ENCODE peak calls at places on chromosomes 1 and 21, in nine cellular contexts. C, H, E, F, S, U, W, I and Y are unnamed samples. For H3K4me1, the result is how much of the 10 kb centered on the place peaks cover.

GRCh38 chr1:185998391-185998790 is 264.2 kb downstream of the HMCN1 start:
- DNase-seq in C (no peak), H (no peak), E (no peak), F (no peak), S (no peak), U (no peak), W (no peak), I (no peak), Y (no peak)

GRCh38 chr1:31570906-31571305 is 5.4 kb upstream of the TINAGL1 start:
- DNase-seq in C (no peak), H (no peak), E (no peak), F (no peak), S (no peak), U (no peak), W (no peak), I (no peak), Y (peak)

GRCh38 chr1:32623775-32624174 is 26.6 kb downstream of the ZBTB8OS start:
- DNase-seq in C (no peak), H (no peak), E (no peak), F (no peak), S (no peak), U (peak), W (no peak), I (no peak), Y (no peak)

GRCh38 chr21:38140192-38140905 is 116.4 kb upstream of the KCNJ15 start:
- DNase-seq in C (no peak), H (no peak), E (no peak), F (peak), S (peak), U (no peak), W (no peak), I (peak), Y (peak)

GRCh38 chr1:111267801-111268508 is 22.7 kb upstream of the CHIA start:
- DNase-seq in C (no peak), H (no peak), E (no peak), F (no peak), S (no peak), U (no peak), W (no peak), I (no peak), Y (no peak)

GRCh38 chr21:36320421-36321324 is 676 bp downstream of the MORC3 start:
- DNase-seq in C (peak), H (peak), E (peak), F (peak), S (peak), U (peak), W (no peak), I (peak), Y (peak)

GRCh38 chr1:228381336-228381735 is 25.3 kb downstream of the TRIM11 start:
- DNase-seq in C (no peak), H (no peak), E (no peak), F (no peak), S (peak), U (no peak), W (no peak), I (no peak), Y (no peak)

GRCh38 chr1:214650664-214651063 is 47.7 kb downstream of the CENPF start:
- DNase-seq in C (no peak), H (no peak), E (no peak), F (no peak), S (no peak), U (no peak), W (no peak), I (no peak), Y (no peak)

GRCh38 chr1:226409392-226409791 is 1.5 kb upstream of the PARP1 start:
- DNase-seq in C (no peak), H (no peak), E (no peak), F (no peak), S (no peak), U (no peak), W (no peak), I (no peak), Y (no peak)

GRCh38 chr1:217137210-217137871 is 414.1 kb upstream of the ESRRG start:
- DNase-seq in C (peak), H (no peak), E (no peak), F (no peak), S (no peak), U (no peak), W (no peak), I (no peak), Y (no peak)

GRCh38 chr1:89085781-89086180 is 20.8 kb upstream of the GBP1 start:
- DNase-seq in C (no peak), H (no peak), E (no peak), F (peak), S (peak), U (peak), W (peak), I (no peak), Y (no peak)

GRCh38 chr1:172163479-172164215 is 256.8 kb upstream of the C1orf105 start:
- DNase-seq in C (peak), H (no peak), E (peak), F (no peak), S (peak), U (no peak), W (no peak), I (no peak), Y (no peak)

GRCh38 chr1:172165403-172165802 is 255.1 kb upstream of the C1orf105 start:
- DNase-seq in C (no peak), H (no peak), E (no peak), F (no peak), S (no peak), U (no peak), W (no peak), I (no peak), Y (no peak)

GRCh38 chr1:172168597-172168872 is 251.9 kb upstream of the C1orf105 start:
- DNase-seq in C (no peak), H (no peak), E (no peak), F (no peak), S (no peak), U (no peak), W (no peak), I (no peak), Y (no peak)

GRCh38 chr1:172172267-172172880 is 248.1 kb upstream of the C1orf105 start:
- DNase-seq in C (no peak), H (no peak), E (no peak), F (no peak), S (peak), U (no peak), W (no peak), I (no peak), Y (no peak)

DNA sequence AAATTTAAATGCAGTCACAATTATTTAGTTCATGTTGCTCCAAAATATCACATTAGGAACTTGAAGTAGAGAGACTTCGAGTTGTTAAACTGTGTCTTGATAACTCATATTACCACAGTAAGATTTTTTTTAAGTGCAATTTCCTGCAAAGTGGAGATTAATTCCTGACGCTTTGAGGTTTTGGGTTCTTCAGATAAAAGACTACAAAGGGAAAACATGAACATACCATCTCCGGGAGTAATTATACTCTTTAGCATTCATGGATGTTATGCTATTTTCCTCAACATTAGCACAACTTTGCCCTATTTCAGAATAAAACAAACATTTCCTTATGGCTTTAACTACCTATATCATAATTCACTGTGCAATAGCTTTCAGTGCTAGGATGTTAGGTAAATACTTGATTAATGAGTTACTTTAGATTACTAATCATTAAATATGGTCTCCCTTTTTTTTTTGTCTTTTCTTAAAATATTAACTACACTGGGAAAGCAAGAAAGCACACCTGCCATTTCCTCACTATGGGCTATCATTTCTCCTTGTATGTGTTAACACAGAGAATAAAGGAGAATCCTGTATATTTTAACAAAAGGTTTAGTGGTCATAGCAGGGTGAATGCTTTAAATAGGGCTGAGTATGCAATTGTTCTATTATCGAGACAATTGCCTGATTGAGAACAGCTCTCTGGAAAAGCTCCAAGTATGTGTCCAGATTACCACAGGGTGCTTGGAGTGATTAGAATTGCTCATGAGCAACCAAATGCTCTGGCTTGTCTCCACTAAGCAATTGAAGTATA is 252.5 kb upstream of the C1orf105 start:
- DNase-seq in C (no peak), H (no peak), E (no peak), F (no peak), S (peak), U (no peak), W (no peak), I (no peak), Y (no peak)
- H3K27ac ChIP-seq in C (no peak), H (no peak), E (no peak), F (peak), S (no peak), U (no peak), W (no peak), I (no peak), Y (no peak)

DNA sequence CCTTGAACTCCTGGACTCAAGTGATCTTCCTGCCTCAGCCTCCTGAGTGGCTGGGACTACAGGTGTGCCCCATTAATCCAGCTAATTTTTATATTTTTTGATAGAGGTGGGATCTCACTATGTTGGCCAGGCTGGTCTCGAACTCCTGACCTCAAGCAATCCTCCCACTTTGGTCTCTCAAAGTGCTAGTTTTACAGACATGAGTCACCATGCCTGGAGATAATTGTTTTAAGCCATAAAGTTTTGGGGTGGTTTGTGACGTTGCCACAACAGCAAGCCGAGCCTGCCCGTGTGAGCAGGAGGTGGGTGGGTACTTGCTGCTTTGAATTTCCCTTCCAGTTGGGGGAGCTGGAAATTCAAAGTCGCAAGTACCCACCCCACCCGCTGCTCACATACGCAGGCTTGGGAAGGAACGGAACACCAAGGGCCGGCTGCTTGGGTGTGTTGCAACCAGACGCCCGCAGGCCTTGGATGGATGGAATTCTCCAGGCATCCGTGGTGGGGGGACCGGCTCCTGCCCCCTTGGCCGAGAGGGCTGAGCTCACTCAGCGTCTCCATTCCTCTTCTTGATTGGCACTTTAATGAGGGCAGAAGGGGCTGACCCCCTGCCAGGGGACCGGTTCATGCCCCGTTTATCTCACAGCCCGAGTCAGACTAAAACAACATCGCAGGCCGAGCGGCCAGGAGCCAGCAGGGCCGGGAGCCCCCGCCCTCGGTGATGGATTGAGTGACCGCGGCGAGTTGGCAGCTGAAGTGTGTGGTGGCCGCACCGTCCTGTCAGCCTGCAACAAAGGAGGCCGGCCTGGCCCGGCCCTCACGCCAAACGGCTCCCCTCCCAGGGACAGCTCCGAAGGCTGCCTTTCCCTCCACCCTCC is 78.1 kb downstream of the DHRS3 start:
- DNase-seq in C (peak), H (peak), E (peak), F (peak), S (peak), U (no peak), W (no peak), I (peak), Y (no peak)
- H3K4me1 ChIP-seq in C (under half), H (under half), E (under half), F (under half), S (under half), U (under half), W (under half), I (under half), Y (under half)

DNA sequence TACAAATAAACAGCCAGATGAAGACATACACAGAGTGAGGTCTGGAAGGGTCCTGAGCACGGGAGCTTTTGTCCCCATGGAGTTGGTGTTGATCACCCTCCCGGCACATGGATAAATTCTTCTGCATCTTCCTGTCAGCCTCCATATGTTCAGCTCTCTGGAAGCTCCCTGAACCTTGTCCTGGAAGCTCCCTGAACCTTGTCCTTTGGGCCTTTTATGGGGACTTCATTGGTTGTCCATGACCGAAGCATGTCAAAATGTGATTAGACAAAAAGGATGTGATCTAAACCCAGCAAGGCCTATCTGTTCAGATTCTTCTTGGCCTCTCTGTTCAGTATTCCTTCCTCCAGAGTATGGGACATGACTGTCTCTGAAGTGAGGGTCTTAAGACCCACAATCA is 25.4 kb upstream of the RNF11 start:
- DNase-seq in C (no peak), H (no peak), E (no peak), F (no peak), S (no peak), U (no peak), W (no peak), I (no peak), Y (no peak)
- H3K27ac ChIP-seq in C (no peak), H (no peak), E (no peak), F (no peak), S (no peak), U (no peak), W (no peak), I (no peak), Y (no peak)

DNA sequence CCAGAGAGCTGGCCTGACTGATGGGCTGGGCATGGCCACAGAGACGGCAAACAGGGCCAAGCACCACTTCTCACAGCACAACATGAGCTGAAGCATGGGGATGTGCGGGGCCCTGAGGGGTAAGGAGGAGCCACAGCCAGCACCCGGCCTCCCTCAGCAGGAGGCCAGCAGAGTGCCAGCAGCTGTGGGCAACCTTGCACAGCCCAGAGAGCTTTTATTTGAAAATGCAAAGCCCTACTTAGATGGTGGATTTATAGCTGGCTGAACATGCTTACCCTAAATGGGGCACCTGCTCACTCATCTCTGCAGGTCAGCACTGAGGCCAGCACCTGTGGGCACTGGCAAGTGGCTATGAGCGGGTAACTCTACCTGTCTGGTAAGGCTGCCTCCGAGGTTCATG is 44.1 kb downstream of the SLC66A1 start:
- DNase-seq in C (no peak), H (no peak), E (no peak), F (no peak), S (no peak), U (no peak), W (no peak), I (no peak), Y (no peak)
- H3K4me1 ChIP-seq in C (under half), H (under half), E (under half), F (under half), S (under half), U (under half), W (under half), I (under half), Y (under half)

GRCh38 chr1:65006806-65007205 is 40.5 kb upstream of the JAK1 start:
- DNase-seq in C (no peak), H (no peak), E (no peak), F (no peak), S (no peak), U (no peak), W (no peak), I (no peak), Y (no peak)

GRCh38 chr1:65003316-65003664 is 36.9 kb upstream of the JAK1 start:
- DNase-seq in C (no peak), H (no peak), E (peak), F (no peak), S (no peak), U (no peak), W (no peak), I (no peak), Y (no peak)

GRCh38 chr1:65002156-65002507 is 35.8 kb upstream of the JAK1 start:
- DNase-seq in C (no peak), H (no peak), E (no peak), F (peak), S (no peak), U (no peak), W (no peak), I (no peak), Y (no peak)

GRCh38 chr1:65001238-65001792 is 35.0 kb upstream of the JAK1 start:
- DNase-seq in C (peak), H (peak), E (no peak), F (peak), S (peak), U (peak), W (peak), I (peak), Y (peak)

DNA sequence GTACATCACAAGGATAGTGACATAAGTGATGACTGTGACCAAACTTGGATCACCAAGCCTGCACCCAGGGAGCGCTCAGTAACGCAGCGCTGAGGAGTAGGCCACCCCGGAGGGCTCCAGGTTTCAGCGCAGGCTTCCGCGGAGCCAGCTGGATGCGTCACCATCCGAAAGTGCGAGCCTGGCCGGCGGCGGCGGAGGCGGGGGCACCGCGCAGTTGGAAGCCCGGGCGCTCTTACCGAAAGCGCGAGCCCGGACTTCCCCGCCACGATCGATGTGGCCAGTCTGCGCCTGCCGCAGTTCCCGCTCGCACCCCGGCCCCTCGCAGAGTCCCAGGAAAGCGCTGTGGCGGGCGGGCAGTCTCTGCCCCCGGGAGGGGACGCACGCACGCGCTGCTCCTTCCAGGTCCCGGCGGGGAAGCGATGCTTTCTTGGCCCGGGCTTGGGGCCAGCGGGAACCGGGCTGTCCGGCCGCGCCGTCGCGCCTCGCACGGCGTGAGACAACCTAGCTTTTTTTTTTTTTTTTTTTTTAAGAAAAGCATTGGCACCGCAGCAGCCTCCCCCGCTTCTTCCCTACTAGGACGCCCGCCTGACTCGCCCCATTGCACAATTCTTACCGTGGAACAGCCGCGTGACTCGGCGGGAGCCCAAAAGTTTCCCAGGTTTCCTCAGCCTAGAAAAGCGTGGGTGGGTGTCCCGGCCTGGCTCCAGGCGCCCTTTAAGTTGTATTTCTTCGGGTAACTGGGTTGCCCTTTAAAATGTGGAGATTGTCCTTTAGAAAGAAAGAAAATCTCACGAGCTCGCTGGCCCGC is 36.4 kb upstream of the JAK1 start:
- DNase-seq in C (peak), H (peak), E (peak), F (peak), S (peak), U (peak), W (peak), I (peak), Y (peak)
- H3K27ac ChIP-seq in C (peak), H (peak), E (no peak), F (peak), S (peak), U (peak), W (no peak), I (peak), Y (peak)

GRCh38 chr1:206902702-206903101 is 5.5 kb downstream of the IL24 start:
- DNase-seq in C (no peak), H (no peak), E (no peak), F (no peak), S (no peak), U (no peak), W (no peak), I (no peak), Y (no peak)
- H3K4me1 ChIP-seq in C (under half), H (under half), E (under half), F (under half), S (under half), U (under half), W (half or more), I (under half), Y (under half)

GRCh38 chr1:21339402-21340229 is 49.4 kb upstream of the ECE1 start:
- DNase-seq in C (no peak), H (no peak), E (no peak), F (no peak), S (no peak), U (no peak), W (no peak), I (no peak), Y (no peak)
- H3K27ac ChIP-seq in C (peak), H (peak), E (no peak), F (peak), S (peak), U (no peak), W (no peak), I (peak), Y (peak)